ENCODE peak calls at places on chromosomes 13 and 19, in ten cellular contexts. One of them, this sample, is unnamed.

GRCh38 chr19:45467456-45468158 is at the start of gene FOSB:
- DNase-seq in heart left ventricle: peak; percentile 95
- DNase-seq in heart right ventricle: peak; percentile 96
- DNase-seq in uterus: peak; percentile 96
- DNase-seq in thoracic aorta: peak; percentile 87
- DNase-seq in fibroblast of lung: peak; percentile 88
- DNase-seq in stomach: peak; percentile 97
- DNase-seq in colonic mucosa: peak; percentile 95
- DNase-seq in fibroblast of mammary gland: peak; percentile 92
- DNase-seq in AG10803: peak; percentile 93
- DNase-seq in this sample: peak; percentile 97

GRCh38 chr13:26946675-26947342 is 186.2 kb upstream of the GPR12 start:
- DNase-seq in stomach: no peak
- DNase-seq in fibroblast of mammary gland: peak; percentile 62
- DNase-seq in heart right ventricle: no peak
- DNase-seq in heart left ventricle: no peak
- DNase-seq in uterus: no peak
- DNase-seq in fibroblast of lung: peak; percentile 48
- DNase-seq in thoracic aorta: no peak
- DNase-seq in AG10803: peak; percentile 66
- DNase-seq in colonic mucosa: no peak
- DNase-seq in this sample: peak; percentile 83

GRCh38 chr13:99995503-99996176 is 14.1 kb downstream of the ZIC2 start:
- DNase-seq in fibroblast of lung: no peak
- DNase-seq in AG10803: no peak
- DNase-seq in thoracic aorta: no peak
- DNase-seq in fibroblast of mammary gland: no peak
- DNase-seq in stomach: no peak
- DNase-seq in colonic mucosa: no peak
- DNase-seq in uterus: no peak
- DNase-seq in heart left ventricle: no peak
- DNase-seq in heart right ventricle: no peak
- DNase-seq in this sample: peak; percentile 21

GRCh38 chr19:30089086-30089665 is 147.1 kb downstream of the URI1 start:
- DNase-seq in heart left ventricle: no peak
- DNase-seq in colonic mucosa: no peak
- DNase-seq in thoracic aorta: no peak
- DNase-seq in AG10803: no peak
- DNase-seq in fibroblast of lung: no peak
- DNase-seq in fibroblast of mammary gland: no peak
- DNase-seq in heart right ventricle: no peak
- DNase-seq in uterus: no peak
- DNase-seq in stomach: no peak
- DNase-seq in this sample: no peak

GRCh38 chr19:7670150-7670784 is 1.4 kb downstream of the RETN start:
- DNase-seq in heart left ventricle: no peak
- DNase-seq in fibroblast of mammary gland: no peak
- DNase-seq in thoracic aorta: no peak
- DNase-seq in colonic mucosa: no peak
- DNase-seq in fibroblast of lung: no peak
- DNase-seq in stomach: no peak
- DNase-seq in uterus: no peak
- DNase-seq in heart right ventricle: no peak
- DNase-seq in AG10803: no peak
- DNase-seq in this sample: no peak

GRCh38 chr19:41324921-41325639 is 15.1 kb downstream of the CCDC97 start:
- DNase-seq in uterus: peak; percentile 88
- DNase-seq in heart left ventricle: peak; percentile 89
- DNase-seq in fibroblast of lung: peak; percentile 82
- DNase-seq in stomach: no peak
- DNase-seq in AG10803: peak; percentile 78
- DNase-seq in thoracic aorta: peak; percentile 66
- DNase-seq in fibroblast of mammary gland: peak; percentile 95
- DNase-seq in colonic mucosa: peak; percentile 50
- DNase-seq in heart right ventricle: peak; percentile 89
- DNase-seq in this sample: peak; percentile 88

GRCh38 chr13:80012281-80012680 is 328.6 kb downstream of the SPRY2 start:
- DNase-seq in heart right ventricle: no peak
- DNase-seq in AG10803: no peak
- DNase-seq in fibroblast of mammary gland: peak; percentile 55
- DNase-seq in colonic mucosa: no peak
- DNase-seq in thoracic aorta: no peak
- DNase-seq in uterus: no peak
- DNase-seq in fibroblast of lung: peak; percentile 30
- DNase-seq in heart left ventricle: no peak
- DNase-seq in stomach: no peak
- DNase-seq in this sample: peak; percentile 42

GRCh38 chr19:14022469-14022868 is 5.5 kb upstream of the RLN3 start:
- DNase-seq in fibroblast of mammary gland: no peak
- DNase-seq in uterus: no peak
- DNase-seq in heart left ventricle: no peak
- DNase-seq in thoracic aorta: no peak
- DNase-seq in colonic mucosa: no peak
- DNase-seq in heart right ventricle: no peak
- DNase-seq in stomach: no peak
- DNase-seq in AG10803: peak; percentile 64
- DNase-seq in fibroblast of lung: peak; percentile 73
- DNase-seq in this sample: peak; percentile 32

GRCh38 chr13:49635599-49636433 is 7.5 kb downstream of the ARL11 start:
- DNase-seq in stomach: peak; percentile 53
- DNase-seq in fibroblast of mammary gland: peak; percentile 72
- DNase-seq in heart right ventricle: peak; percentile 54
- DNase-seq in colonic mucosa: no peak
- DNase-seq in uterus: no peak
- DNase-seq in fibroblast of lung: peak; percentile 69
- DNase-seq in heart left ventricle: no peak
- DNase-seq in thoracic aorta: no peak
- DNase-seq in AG10803: peak; percentile 52
- DNase-seq in this sample: peak; percentile 57

DNA sequence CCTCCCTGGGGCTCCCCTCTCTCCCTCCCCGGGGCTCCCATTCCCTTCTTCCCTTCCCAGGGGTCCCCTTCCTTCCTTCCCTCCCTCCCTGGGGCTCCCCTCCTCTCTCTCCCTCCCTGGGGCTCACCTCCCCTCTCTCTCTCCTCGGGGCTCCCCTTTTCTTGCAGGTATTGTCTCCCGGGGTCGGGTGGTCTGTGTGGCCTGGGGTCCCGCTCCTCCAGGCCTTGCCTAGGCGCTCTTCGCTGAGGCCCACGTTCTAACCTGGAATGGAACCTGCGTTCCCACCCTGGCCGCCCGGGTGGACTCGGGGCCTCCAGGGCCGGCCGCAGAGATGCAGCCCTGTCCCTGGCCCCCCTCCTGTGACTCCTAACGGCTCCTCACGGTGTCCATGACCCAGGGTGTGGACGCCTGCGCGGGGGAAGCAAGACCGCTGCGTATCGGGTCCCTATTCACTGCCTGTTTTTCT is 940 bp upstream of the DCUN1D2 start:
- DNase-seq in fibroblast of lung: peak; percentile 27
- DNase-seq in thoracic aorta: no peak
- DNase-seq in heart right ventricle: peak; percentile 40
- DNase-seq in stomach: peak; percentile 37
- DNase-seq in colonic mucosa: peak; percentile 44
- DNase-seq in heart left ventricle: peak; percentile 53
- DNase-seq in uterus: no peak
- DNase-seq in fibroblast of mammary gland: peak; percentile 24
- DNase-seq in AG10803: peak; percentile 38
- DNase-seq in this sample: no peak
- H3K4me3 ChIP-seq in fibroblast of lung: peak overlapping the region; percentile 79
- H3K4me3 ChIP-seq in thoracic aorta: peak overlapping the region; percentile 93
- H3K4me3 ChIP-seq in heart right ventricle: peak overlapping the region; percentile 88
- H3K4me3 ChIP-seq in stomach: peak overlapping the region; percentile 91
- H3K4me3 ChIP-seq in colonic mucosa: peak overlapping the region; percentile 90
- H3K4me3 ChIP-seq in heart left ventricle: peak overlapping the region; percentile 78
- H3K4me3 ChIP-seq in uterus: peak overlapping the region; percentile 81
- H3K4me3 ChIP-seq in fibroblast of mammary gland: peak overlapping the region; percentile 90
- H3K4me3 ChIP-seq in AG10803: peak overlapping the region; percentile 83
- H3K4me3 ChIP-seq in this sample: peak overlapping the region; percentile 88

GRCh38 chr13:113822266-113822665 is 41.6 kb downstream of the GAS6 start:
- DNase-seq in thoracic aorta: no peak
- DNase-seq in heart left ventricle: no peak
- DNase-seq in fibroblast of lung: no peak
- DNase-seq in uterus: no peak
- DNase-seq in stomach: no peak
- DNase-seq in fibroblast of mammary gland: no peak
- DNase-seq in heart right ventricle: no peak
- DNase-seq in colonic mucosa: no peak
- DNase-seq in AG10803: no peak
- DNase-seq in this sample: no peak

GRCh38 chr13:113819731-113820715 is 43.9 kb downstream of the GAS6 start:
- DNase-seq in colonic mucosa: no peak
- DNase-seq in uterus: no peak
- DNase-seq in thoracic aorta: no peak
- DNase-seq in AG10803: peak; percentile 38
- DNase-seq in fibroblast of lung: no peak
- DNase-seq in fibroblast of mammary gland: no peak
- DNase-seq in stomach: no peak
- DNase-seq in heart right ventricle: no peak
- DNase-seq in heart left ventricle: no peak
- DNase-seq in this sample: no peak

GRCh38 chr13:113821847-113822246 is 42.0 kb downstream of the GAS6 start:
- DNase-seq in AG10803: no peak
- DNase-seq in thoracic aorta: no peak
- DNase-seq in colonic mucosa: no peak
- DNase-seq in uterus: no peak
- DNase-seq in fibroblast of mammary gland: no peak
- DNase-seq in stomach: no peak
- DNase-seq in heart left ventricle: no peak
- DNase-seq in heart right ventricle: no peak
- DNase-seq in fibroblast of lung: no peak
- DNase-seq in this sample: no peak

GRCh38 chr13:113819341-113819730 is 44.5 kb downstream of the GAS6 start:
- DNase-seq in thoracic aorta: no peak
- DNase-seq in fibroblast of lung: no peak
- DNase-seq in heart right ventricle: no peak
- DNase-seq in uterus: no peak
- DNase-seq in AG10803: no peak
- DNase-seq in colonic mucosa: no peak
- DNase-seq in heart left ventricle: no peak
- DNase-seq in stomach: no peak
- DNase-seq in fibroblast of mammary gland: no peak
- DNase-seq in this sample: no peak

DNA sequence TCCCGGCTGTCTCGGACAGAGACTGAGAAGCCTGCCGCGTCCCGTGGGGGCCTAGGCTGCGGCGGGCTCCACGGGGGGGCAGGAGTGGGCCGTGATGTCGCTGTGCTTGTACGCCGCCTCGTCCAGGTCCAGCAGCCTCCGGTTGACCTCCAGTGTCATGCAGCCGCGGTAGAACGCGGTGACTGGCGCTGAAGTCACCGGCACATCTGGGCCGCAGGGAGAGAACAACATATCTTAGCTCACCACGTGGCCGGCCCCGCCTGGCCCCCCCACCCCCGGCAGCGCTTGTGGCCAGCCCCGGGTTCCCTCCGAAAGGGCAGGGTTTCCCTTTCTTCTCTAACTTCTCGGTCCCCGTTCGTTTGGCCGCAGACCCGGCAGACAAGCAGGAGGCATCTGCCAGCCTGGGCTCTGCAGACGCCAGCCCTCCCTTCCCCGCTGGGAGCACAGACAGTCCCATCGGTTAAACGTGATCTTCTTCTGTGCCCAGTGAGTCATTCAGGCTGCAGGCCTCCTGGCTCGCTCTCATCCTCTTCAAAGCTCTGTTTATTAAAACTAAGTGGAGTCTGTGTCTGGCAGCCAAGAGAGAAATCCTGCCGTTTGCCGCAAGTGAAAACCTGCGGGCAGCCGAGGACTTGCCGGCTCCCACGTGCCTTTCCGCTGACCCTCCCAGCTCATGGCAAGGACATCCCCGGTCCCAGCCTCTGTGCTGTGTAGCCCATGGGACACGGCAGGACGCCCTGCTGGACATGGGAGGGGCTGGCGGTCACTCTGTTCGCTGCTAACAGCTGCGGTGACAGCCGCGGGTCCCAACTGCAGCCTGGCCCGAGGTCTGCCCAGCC is 42.8 kb downstream of the GAS6 start:
- DNase-seq in heart right ventricle: peak; percentile 80
- DNase-seq in uterus: peak; percentile 94
- DNase-seq in colonic mucosa: no peak
- DNase-seq in AG10803: peak; percentile 99
- DNase-seq in heart left ventricle: peak; percentile 88
- DNase-seq in thoracic aorta: no peak
- DNase-seq in stomach: no peak
- DNase-seq in fibroblast of mammary gland: peak; percentile 99
- DNase-seq in fibroblast of lung: peak; percentile 99
- DNase-seq in this sample: peak; percentile 92
- TF ChIP-seq CTCF in heart right ventricle: peak; percentile 25
- TF ChIP-seq CTCF in uterus: peak; percentile 16
- TF ChIP-seq CTCF in colonic mucosa: no peak
- TF ChIP-seq CTCF in AG10803: no peak
- TF ChIP-seq CTCF in heart left ventricle: no peak
- TF ChIP-seq CTCF in thoracic aorta: no peak
- TF ChIP-seq CTCF in stomach: no peak
- TF ChIP-seq CTCF in fibroblast of mammary gland: no peak
- TF ChIP-seq CTCF in fibroblast of lung: no peak
- TF ChIP-seq CTCF in this sample: no peak

GRCh38 chr19:38223617-38224013 is 407 bp downstream of the DPF1 start:
- DNase-seq in fibroblast of lung: no peak
- DNase-seq in uterus: no peak
- DNase-seq in AG10803: no peak
- DNase-seq in stomach: no peak
- DNase-seq in heart right ventricle: no peak
- DNase-seq in thoracic aorta: no peak
- DNase-seq in heart left ventricle: no peak
- DNase-seq in colonic mucosa: no peak
- DNase-seq in fibroblast of mammary gland: no peak
- DNase-seq in this sample: no peak
- H3K4me3 ChIP-seq in fibroblast of lung: peak overlapping the region; percentile 61
- H3K4me3 ChIP-seq in uterus: no peak overlapping the region
- H3K4me3 ChIP-seq in AG10803: peak overlapping the region; percentile 61
- H3K4me3 ChIP-seq in stomach: peak overlapping the region; percentile 37
- H3K4me3 ChIP-seq in heart right ventricle: peak overlapping the region; percentile 49
- H3K4me3 ChIP-seq in thoracic aorta: peak overlapping the region; percentile 56
- H3K4me3 ChIP-seq in heart left ventricle: peak overlapping the region; percentile 47
- H3K4me3 ChIP-seq in colonic mucosa: peak overlapping the region; percentile 11
- H3K4me3 ChIP-seq in fibroblast of mammary gland: peak overlapping the region; percentile 58
- H3K4me3 ChIP-seq in this sample: peak overlapping the region; percentile 64

GRCh38 chr13:22735381-22735995 is 445.3 kb upstream of the SGCG start:
- DNase-seq in heart left ventricle: no peak
- DNase-seq in colonic mucosa: no peak
- DNase-seq in stomach: no peak
- DNase-seq in fibroblast of lung: no peak
- DNase-seq in thoracic aorta: no peak
- DNase-seq in uterus: no peak
- DNase-seq in heart right ventricle: no peak
- DNase-seq in AG10803: no peak
- DNase-seq in fibroblast of mammary gland: no peak
- DNase-seq in this sample: no peak
- TF ChIP-seq CTCF in heart left ventricle: peak; percentile 9
- TF ChIP-seq CTCF in colonic mucosa: no peak
- TF ChIP-seq CTCF in stomach: no peak
- TF ChIP-seq CTCF in fibroblast of lung: peak; percentile 28
- TF ChIP-seq CTCF in thoracic aorta: no peak
- TF ChIP-seq CTCF in uterus: no peak
- TF ChIP-seq CTCF in heart right ventricle: peak; percentile 5
- TF ChIP-seq CTCF in AG10803: peak; percentile 1
- TF ChIP-seq CTCF in fibroblast of mammary gland: no peak
- TF ChIP-seq CTCF in this sample: no peak